ENCODE peak calls at places on chromosome 4, in five cellular contexts. V is activated T-helper 1 cell treated with Interleukin-2 at 50 U/mL for 16 hours; Z is head of caudate nucleus; E is omental fat pad; T is stimulated activated CD4-positive, alpha-beta T cell treated with anti-CD3 and anti-CD28 coated beads, TNF-alpha, amount 100 ng/mL, for 4 hours. R is an unnamed sample.

GRCh38 chr4:184541918-184542317 is 67.6 kb upstream of the IRF2 start:
- DNase-seq in V (no peak), Z (no peak), E (no peak), T (no peak), R (no peak)

GRCh38 chr4:37765741-37766140 is 60.7 kb upstream of the PGM2 start:
- DNase-seq in V (no peak), Z (no peak), E (no peak), T (no peak), R (no peak)

GRCh38 chr4:127781303-127782024 is 658 bp upstream of the HSPA4L start:
- DNase-seq in V (peak; percentile 0), Z (peak; percentile 73), E (no peak), T (no peak), R (no peak)

GRCh38 chr4:57184378-57185031 is 74.3 kb upstream of the IGFBP7 start:
- DNase-seq in V (no peak), Z (peak; percentile 56), E (no peak), T (no peak), R (no peak)

GRCh38 chr4:14862881-14863280 is 139.4 kb upstream of the CPEB2 start:
- DNase-seq in V (no peak), Z (peak; percentile 59), E (no peak), T (no peak), R (no peak)

GRCh38 chr4:101199507-101200285 is 147.6 kb downstream of the PPP3CA start:
- DNase-seq in V (no peak), Z (no peak), E (no peak), T (no peak), R (no peak)

GRCh38 chr4:19936471-19936870 is 315.2 kb upstream of the SLIT2 start:
- DNase-seq in V (no peak), Z (no peak), E (no peak), T (no peak), R (no peak)

GRCh38 chr4:6692379-6692778 is 1.3 kb upstream of the S100P start:
- DNase-seq in V (no peak), Z (no peak), E (no peak), T (no peak), R (no peak)

GRCh38 chr4:7206385-7206784 is 14.0 kb downstream of the SORCS2 start:
- DNase-seq in V (no peak), Z (peak; percentile 60), E (no peak), T (no peak), R (no peak)

GRCh38 chr4:499563-499962 is 553 bp downstream of the PIGG start:
- DNase-seq in V (no peak), Z (no peak), E (no peak), T (no peak), R (no peak)